ENCODE peak calls at places on chromosomes 4 and X, in four cellular contexts. N, I, L and H are unnamed samples.

GRCh38 chrX:45765726-45766125 is 565.0 kb upstream of the DIPK2B start:
- DNase-seq in N (no peak), L (no peak), I (no peak), H (no peak)

GRCh38 chr4:87270825-87271224 is 50.4 kb upstream of the KLHL8 start:
- DNase-seq in I (no peak), L (no peak), N (no peak), H (peak)

GRCh38 chr4:158033416-158033863 is 139.4 kb downstream of the GASK1B start:
- DNase-seq in L (peak), I (no peak), N (no peak), H (no peak)

GRCh38 chrX:9267415-9267814 is 197.4 kb upstream of the TBL1X start:
- DNase-seq in N (no peak), I (peak), L (peak), H (no peak)

GRCh38 chrX:48648299-48648698 is 35.3 kb upstream of the WAS start:
- DNase-seq in L (peak), I (no peak), N (no peak), H (peak)

GRCh38 chrX:112852850-112853249 is 12.2 kb upstream of the AMOT start:
- DNase-seq in I (no peak), L (no peak), N (no peak), H (no peak)

GRCh38 chrX:109936114-109936513 is 66.8 kb upstream of the TMEM164 start:
- DNase-seq in L (no peak), N (no peak), I (no peak), H (no peak)

GRCh38 chr4:146165840-146166239 is 9.7 kb upstream of the LSM6 start:
- DNase-seq in L (no peak), N (no peak), I (no peak), H (no peak)

GRCh38 chr4:69881173-69881773 is 21.3 kb upstream of the SULT1E1 start:
- DNase-seq in I (peak), N (no peak), L (peak), H (peak)

GRCh38 chr4:87087015-87087920 is 133.2 kb downstream of the KLHL8 start:
- DNase-seq in I (no peak), L (no peak), N (no peak), H (no peak)

GRCh38 chrX:117996918-117997480 is 119.6 kb downstream of the KLHL13 start:
- DNase-seq in L (peak), I (no peak), N (no peak), H (peak)

GRCh38 chr4:72055566-72055965 is 23.8 kb downstream of the NPFFR2 start:
- DNase-seq in I (no peak), N (no peak), L (no peak), H (no peak)

GRCh38 chr4:132642196-132642817 is 506.8 kb upstream of the PCDH10 start:
- DNase-seq in I (peak), L (peak), N (peak), H (peak)

GRCh38 chr4:181548873-181549541 is 694.2 kb upstream of the TENM3 start:
- DNase-seq in N (no peak), I (no peak), L (peak), H (no peak)

GRCh38 chr4:30901781-30902479 is 181.8 kb downstream of the PCDH7 start:
- DNase-seq in I (no peak), N (no peak), L (no peak), H (no peak)

GRCh38 chr4:76753814-76754213 is 144.1 kb downstream of the SOWAHB start:
- DNase-seq in L (no peak), I (no peak), N (no peak), H (no peak)

DNA sequence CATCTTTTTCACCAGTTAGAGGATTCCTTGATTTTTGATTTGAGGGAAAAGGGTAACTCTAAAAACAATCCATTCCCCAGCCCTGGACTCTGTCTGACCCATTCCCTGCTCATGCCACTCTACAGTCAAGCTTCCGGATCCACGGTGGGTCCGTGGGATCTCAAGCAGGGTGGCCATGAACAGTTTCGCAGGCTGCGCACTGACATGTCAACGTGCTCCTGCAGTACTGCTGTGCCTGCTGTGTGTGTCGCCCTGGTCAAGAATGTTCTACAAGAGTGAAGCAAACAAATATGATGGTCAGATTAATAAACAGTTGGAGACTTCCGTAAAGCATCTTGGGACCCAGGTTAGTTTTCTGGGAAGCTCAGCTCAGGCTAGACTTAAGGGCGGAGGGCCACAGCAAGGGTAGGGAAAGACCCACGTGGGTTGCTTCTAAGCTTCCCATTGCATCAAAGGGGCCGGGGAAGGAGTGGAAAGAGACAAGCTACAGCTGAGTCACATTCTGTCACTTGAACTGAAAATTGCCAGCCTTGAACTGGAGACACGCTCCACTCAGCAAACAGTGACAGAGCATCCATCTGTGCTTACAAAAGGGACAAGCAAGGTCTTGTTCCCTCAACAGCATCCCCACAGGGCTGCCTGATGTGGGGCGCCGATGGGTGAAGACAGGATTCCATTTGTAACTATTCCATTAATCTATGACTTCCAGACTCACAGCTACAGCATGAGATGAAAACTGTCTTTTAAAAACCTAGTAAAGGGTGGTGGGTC is 81.8 kb downstream of the MTMR1 start:
- DNase-seq in N (no peak), I (no peak), L (peak), H (no peak)
- TF ChIP-seq RFX5 in N (no peak), I (no peak), L (no peak), H (no peak)

GRCh38 chr4:89836031-89836777 is 757 bp downstream of the SNCA start:
- DNase-seq in L (no peak), N (no peak), I (no peak), H (peak)
- TF ChIP-seq RFX5 in L (no peak), N (no peak), I (no peak), H (no peak)

GRCh38 chr4:54587516-54587915 is 70.2 kb upstream of the KIT start:
- DNase-seq in L (no peak), N (no peak), I (no peak), H (no peak)

GRCh38 chr4:54587107-54587506 is 70.7 kb upstream of the KIT start:
- DNase-seq in I (no peak), L (no peak), N (no peak), H (no peak)

GRCh38 chr4:54585321-54586000 is 72.3 kb upstream of the KIT start:
- DNase-seq in N (no peak), I (no peak), L (no peak), H (no peak)

GRCh38 chr4:54586343-54586953 is 71.3 kb upstream of the KIT start:
- DNase-seq in I (no peak), N (no peak), L (no peak), H (no peak)

GRCh38 chr4:54581807-54582206 is 76.0 kb upstream of the KIT start:
- DNase-seq in I (no peak), N (no peak), L (no peak), H (no peak)
- TF ChIP-seq RFX5 in I (no peak), N (no peak), L (no peak), H (no peak)

DNA sequence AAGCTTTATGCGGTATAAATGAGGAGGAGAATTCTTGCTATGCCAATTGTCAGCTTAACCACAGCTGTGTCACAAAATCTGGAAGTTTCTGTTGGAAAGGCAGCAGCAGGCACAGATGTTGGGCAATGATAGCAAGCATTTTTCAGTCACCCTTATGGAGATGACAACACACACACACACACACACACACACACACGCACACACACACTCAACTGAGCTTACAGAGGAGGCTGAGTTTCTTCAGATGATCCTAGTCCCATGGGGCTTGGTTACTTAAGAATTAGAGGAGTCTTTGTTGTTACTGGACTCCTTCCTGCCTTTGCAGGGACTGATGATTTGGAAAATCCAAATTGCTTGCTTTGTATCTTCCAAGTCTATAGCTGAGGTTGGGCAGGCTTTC is 740.0 kb upstream of the PITX2 start:
- DNase-seq in I (no peak), N (no peak), L (no peak), H (no peak)
- TF ChIP-seq RFX5 in I (no peak), N (no peak), L (no peak), H (no peak)

GRCh38 chrX:121858867-121859647 is 811.6 kb downstream of the GLUD2 start:
- DNase-seq in N (no peak), L (no peak), I (no peak), H (no peak)

GRCh38 chrX:121863976-121864375 is 816.6 kb downstream of the GLUD2 start:
- DNase-seq in L (no peak), I (no peak), N (no peak), H (no peak)
- TF ChIP-seq RFX5 in L (no peak), I (no peak), N (no peak), H (no peak)

GRCh38 chrX:13239272-13239671 is 80.6 kb downstream of the ATXN3L start:
- DNase-seq in I (no peak), L (no peak), N (no peak), H (no peak)

DNA sequence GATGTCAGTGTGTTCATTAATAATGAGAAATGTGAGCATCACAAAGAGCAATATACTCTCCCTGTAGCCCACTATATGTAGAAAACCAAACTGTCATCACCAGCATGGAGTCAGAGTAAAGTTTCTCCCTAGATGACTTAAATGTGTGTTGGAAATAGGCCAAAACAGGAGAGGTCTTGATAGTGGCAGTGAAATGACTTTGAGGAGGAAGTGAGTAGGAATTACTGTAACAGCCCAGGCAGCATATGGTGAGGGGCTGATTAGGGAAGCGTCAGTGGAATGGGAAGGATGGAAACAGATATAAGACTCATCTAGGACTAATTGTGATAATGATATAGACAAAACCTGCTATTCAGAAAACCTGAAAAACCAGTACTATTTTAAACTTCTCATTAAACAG is 83.9 kb downstream of the ATXN3L start:
- DNase-seq in N (no peak), L (no peak), I (no peak), H (no peak)
- TF ChIP-seq RFX5 in N (no peak), L (no peak), I (no peak), H (no peak)

DNA sequence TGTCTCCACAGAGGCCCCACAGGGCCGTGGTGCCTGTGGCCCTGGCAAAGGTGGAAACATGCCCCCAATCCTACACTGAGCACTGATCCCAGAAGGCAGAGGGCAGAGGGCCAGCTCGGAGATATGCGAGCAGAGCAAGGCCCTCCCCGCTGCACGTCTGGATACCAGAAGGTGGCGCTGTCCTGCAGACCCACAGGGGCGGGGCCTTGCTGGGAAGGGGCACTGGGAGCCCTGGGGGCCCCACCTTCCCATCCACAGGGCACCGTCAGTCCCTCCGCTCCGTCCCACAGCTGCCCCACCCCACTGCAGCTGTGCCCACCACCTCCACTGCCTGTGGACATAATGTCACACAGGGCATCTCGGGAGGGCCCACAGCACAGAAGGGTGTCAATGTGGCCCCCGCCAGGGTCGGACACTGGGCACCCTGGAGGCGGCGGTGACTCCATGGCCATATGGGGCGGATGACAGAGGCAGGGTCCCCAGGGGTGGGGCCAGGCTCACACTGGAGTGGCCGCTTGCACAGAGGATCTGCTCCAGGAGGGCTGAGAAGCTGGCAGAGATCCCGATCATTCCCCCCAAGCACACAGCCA is 4.9 kb downstream of the SLC49A3 start:
- DNase-seq in I (no peak), N (no peak), L (peak), H (peak)
- TF ChIP-seq RFX5 in I (no peak), N (no peak), L (no peak), H (no peak)

GRCh38 chr4:141427726-141428296 is 207.1 kb downstream of the ZNF330 start:
- DNase-seq in L (no peak), N (no peak), I (no peak), H (no peak)

GRCh38 chr4:141432000-141432712 is 204.2 kb upstream of the IL15 start:
- DNase-seq in I (no peak), N (no peak), L (no peak), H (no peak)

GRCh38 chr4:141429933-141430332 is 206.4 kb upstream of the IL15 start:
- DNase-seq in L (no peak), I (no peak), N (no peak), H (no peak)

GRCh38 chr4:141435446-141436225 is 200.7 kb upstream of the IL15 start:
- DNase-seq in L (no peak), N (no peak), I (no peak), H (no peak)

DNA sequence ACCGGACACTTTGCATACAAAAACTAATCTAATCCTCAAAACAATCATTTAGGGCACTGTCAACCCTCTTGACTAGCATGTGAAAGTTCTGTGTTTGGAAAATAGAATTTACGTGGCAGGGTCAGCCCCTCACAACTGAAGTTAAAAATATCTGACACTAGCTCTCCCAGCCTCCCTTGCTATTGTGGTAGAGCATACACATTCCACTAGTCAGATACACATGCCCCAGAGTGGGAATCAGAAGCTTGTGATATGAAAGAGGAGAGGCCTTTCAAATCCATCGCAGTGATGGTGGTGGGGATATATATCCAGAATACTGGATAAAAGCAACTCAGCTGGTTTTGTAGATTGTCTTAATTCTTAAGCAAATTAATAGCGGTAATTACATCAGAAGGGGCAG is 205.7 kb upstream of the IL15 start:
- DNase-seq in I (no peak), N (no peak), L (no peak), H (no peak)
- TF ChIP-seq RFX5 in I (no peak), N (no peak), L (no peak), H (no peak)

DNA sequence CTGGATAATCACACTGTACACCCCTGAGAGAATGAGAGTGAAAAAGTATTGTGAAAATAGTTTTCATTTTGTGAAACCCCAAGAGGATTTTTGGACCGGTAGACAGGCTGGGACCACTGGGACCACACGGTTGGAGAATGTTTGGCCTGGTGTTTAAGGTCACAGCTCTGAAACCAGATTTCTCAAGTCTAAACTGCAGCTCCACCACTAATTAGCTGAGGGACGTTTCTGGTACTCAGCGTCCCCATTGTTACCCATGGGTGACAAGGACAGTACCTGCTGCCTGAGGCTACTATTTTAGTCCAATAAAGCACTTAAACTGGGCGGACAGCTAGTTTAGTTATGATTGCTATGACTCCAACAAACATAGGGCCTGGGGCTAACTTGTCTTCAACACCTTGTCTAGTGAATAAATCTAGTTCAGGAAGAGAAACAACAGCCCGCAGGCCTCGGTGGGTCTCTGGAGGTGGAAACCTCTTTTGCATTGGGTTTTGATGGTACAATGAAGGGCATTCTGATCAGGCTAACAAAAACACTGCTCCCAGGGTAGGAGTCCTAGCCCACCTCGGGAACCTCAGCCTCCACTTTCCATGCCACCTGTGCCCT is 509 bp upstream of the USP11 start:
- DNase-seq in I (no peak), L (no peak), N (no peak), H (no peak)
- TF ChIP-seq RFX5 in I (no peak), L (no peak), N (no peak), H (no peak)